ENCODE peak calls at places on chromosomes 3 and 15, in five cellular contexts. P, R, T, W and U are unnamed samples.

GRCh38 chr3:32009957-32010356 is 28.4 kb downstream of the ZNF860 start:
- DNase-seq in P (no peak), R (no peak), T (no peak), W (no peak), U (no peak)

GRCh38 chr15:98725874-98726273 is 77.5 kb downstream of the IGF1R start:
- DNase-seq in P (no peak), R (no peak), T (no peak), W (no peak), U (no peak)

GRCh38 chr15:92595506-92596337 is 59.9 kb downstream of the FAM174B start:
- DNase-seq in P (no peak), R (no peak), T (no peak), W (no peak), U (no peak)

GRCh38 chr3:23096041-23096440 is 107.1 kb upstream of the UBE2E2 start:
- DNase-seq in P (no peak), R (no peak), T (peak; percentile 19), W (no peak), U (no peak)

GRCh38 chr3:71389911-71390573 is 193.5 kb downstream of the FOXP1 start:
- DNase-seq in P (no peak), R (peak; percentile 82), T (no peak), W (peak; percentile 38), U (no peak)

GRCh38 chr3:139691619-139692018 is 13.8 kb upstream of the NMNAT3 start:
- DNase-seq in P (no peak), R (no peak), T (no peak), W (no peak), U (no peak)

GRCh38 chr3:63724987-63725386 is 72.5 kb downstream of the SNTN start:
- DNase-seq in P (no peak), R (peak; percentile 75), T (peak; percentile 95), W (peak; percentile 31), U (no peak)

GRCh38 chr15:70437882-70438331 is 325.5 kb downstream of the UACA start:
- DNase-seq in P (no peak), R (no peak), T (peak; percentile 14), W (no peak), U (no peak)

GRCh38 chr15:56879502-56879901 is 38.9 kb upstream of the TCF12 start:
- DNase-seq in P (no peak), R (no peak), T (no peak), W (no peak), U (no peak)

GRCh38 chr3:146953523-146954125 is 348.5 kb upstream of the PLSCR5 start:
- DNase-seq in P (no peak), R (peak; percentile 92), T (no peak), W (no peak), U (no peak)

GRCh38 chr3:153182894-153183293 is 20.9 kb downstream of the RAP2B start:
- DNase-seq in P (no peak), R (no peak), T (no peak), W (no peak), U (no peak)

GRCh38 chr3:123258811-123259420 is 57.2 kb downstream of the SEC22A start:
- DNase-seq in P (no peak), R (peak; percentile 60), T (peak; percentile 50), W (no peak), U (no peak)

GRCh38 chr3:24145481-24145880 is 200.4 kb downstream of the NR1D2 start:
- DNase-seq in P (no peak), R (no peak), T (peak; percentile 18), W (no peak), U (no peak)

GRCh38 chr3:36434682-36435426 is 54.5 kb downstream of the STAC start:
- DNase-seq in P (no peak), R (peak; percentile 37), T (peak; percentile 25), W (no peak), U (no peak)

GRCh38 chr15:62606376-62607164 is 436.0 kb upstream of the TPM1 start:
- DNase-seq in P (no peak), R (peak; percentile 100), T (peak; percentile 99), W (no peak), U (no peak)

GRCh38 chr3:45593708-45594601 is 596 bp upstream of the LIMD1 start:
- DNase-seq in P (peak; percentile 62), R (no peak), T (peak; percentile 83), W (peak; percentile 44), U (peak; percentile 64)

GRCh38 chr3:134992180-134992579 is 197.1 kb downstream of the EPHB1 start:
- DNase-seq in P (no peak), R (no peak), T (no peak), W (no peak), U (no peak)

GRCh38 chr15:75945953-75946352 is 42.3 kb downstream of the FBXO22 start:
- DNase-seq in P (no peak), R (no peak), T (peak; percentile 63), W (no peak), U (no peak)

GRCh38 chr3:172516318-172517214 is 6.7 kb downstream of the TNFSF10 start:
- DNase-seq in P (no peak), R (peak; percentile 88), T (peak; percentile 60), W (no peak), U (no peak)

GRCh38 chr3:52690560-52690959 is 4.7 kb downstream of the GNL3 start:
- DNase-seq in P (no peak), R (no peak), T (no peak), W (no peak), U (no peak)

GRCh38 chr3:10623578-10624275 is 118.3 kb upstream of the ATP2B2 start:
- DNase-seq in P (no peak), R (no peak), T (no peak), W (no peak), U (no peak)

GRCh38 chr3:179563298-179563934 is 690 bp downstream of the ACTL6A start:
- DNase-seq in P (peak; percentile 48), R (peak; percentile 22), T (peak; percentile 80), W (peak; percentile 44), U (peak; percentile 27)

GRCh38 chr3:3998140-3998977 is 199.1 kb downstream of the LRRN1 start:
- DNase-seq in P (no peak), R (peak; percentile 45), T (no peak), W (peak; percentile 13), U (no peak)

GRCh38 chr3:127720985-127721384 is 48.2 kb downstream of the ABTB1 start:
- DNase-seq in P (no peak), R (no peak), T (no peak), W (no peak), U (no peak)

GRCh38 chr15:80878242-80878866 is 99.2 kb downstream of the CEMIP start:
- DNase-seq in P (no peak), R (no peak), T (peak; percentile 14), W (no peak), U (no peak)

GRCh38 chr3:150412599-150413069 is 4.5 kb downstream of the TSC22D2 start:
- DNase-seq in P (no peak), R (peak; percentile 52), T (peak; percentile 71), W (no peak), U (no peak)

GRCh38 chr3:109923431-109923830 is 586.1 kb upstream of the DPPA4 start:
- DNase-seq in P (no peak), R (no peak), T (peak; percentile 10), W (no peak), U (no peak)

GRCh38 chr3:38039101-38039898 is at the start of gene DLEC1:
- DNase-seq in P (peak; percentile 61), R (no peak), T (peak; percentile 76), W (peak; percentile 44), U (peak; percentile 2)

GRCh38 chr3:120144267-120144666 is 50.0 kb upstream of the GSK3B start:
- DNase-seq in P (no peak), R (peak; percentile 18), T (peak; percentile 91), W (no peak), U (no peak)

GRCh38 chr3:133124511-133124910 is 86.3 kb downstream of the TMEM108 start:
- DNase-seq in P (no peak), R (peak; percentile 43), T (no peak), W (peak; percentile 54), U (peak; percentile 80)

GRCh38 chr3:14680716-14681115 is 5.8 kb downstream of the C3orf20 start:
- DNase-seq in P (no peak), R (no peak), T (peak; percentile 20), W (peak; percentile 30), U (no peak)

GRCh38 chr3:152021951-152022461 is 148.6 kb downstream of the SUCNR1 start:
- DNase-seq in P (no peak), R (no peak), T (peak; percentile 80), W (peak; percentile 63), U (peak; percentile 71)

GRCh38 chr15:45635191-45635638 is 386 bp downstream of the SQOR start:
- DNase-seq in P (peak; percentile 50), R (no peak), T (peak; percentile 50), W (peak; percentile 44), U (peak; percentile 31)